ENCODE peak calls at places on chromosomes 5 and 9, in ten cellular contexts. One of them, this sample, is unnamed.

GRCh38 chr9:136282272-136282861 is 21.5 kb downstream of the CCDC187 start:
- DNase-seq in astrocyte of the spinal cord: no peak
- DNase-seq in COR-L47: peak; percentile 28
- DNase-seq in A673: no peak
- DNase-seq in A172: no peak
- DNase-seq in HFFc6: no peak
- DNase-seq in Panc1: no peak
- DNase-seq in sciatic nerve: no peak
- DNase-seq in neural crest cell: no peak
- DNase-seq in neuronal stem cell: no peak
- DNase-seq in this sample: no peak

GRCh38 chr5:82259172-82259800 is 18.9 kb downstream of the RPS23 start:
- DNase-seq in HFFc6: peak; percentile 50
- DNase-seq in sciatic nerve: no peak
- DNase-seq in neural crest cell: no peak
- DNase-seq in A673: peak; percentile 51
- DNase-seq in A172: no peak
- DNase-seq in neuronal stem cell: no peak
- DNase-seq in astrocyte of the spinal cord: peak; percentile 54
- DNase-seq in COR-L47: peak; percentile 32
- DNase-seq in Panc1: no peak
- DNase-seq in this sample: peak; percentile 4

GRCh38 chr9:128068656-128069221 is 707 bp downstream of the SLC25A25 start:
- DNase-seq in HFFc6: no peak
- DNase-seq in neuronal stem cell: no peak
- DNase-seq in A172: no peak
- DNase-seq in A673: peak; percentile 50
- DNase-seq in Panc1: no peak
- DNase-seq in COR-L47: no peak
- DNase-seq in sciatic nerve: no peak
- DNase-seq in astrocyte of the spinal cord: no peak
- DNase-seq in neural crest cell: no peak
- DNase-seq in this sample: no peak

GRCh38 chr9:124480621-124480981 is 26.6 kb downstream of the NR5A1 start:
- DNase-seq in Panc1: no peak
- DNase-seq in neuronal stem cell: no peak
- DNase-seq in HFFc6: no peak
- DNase-seq in A673: peak; percentile 78
- DNase-seq in A172: no peak
- DNase-seq in neural crest cell: peak; percentile 45
- DNase-seq in astrocyte of the spinal cord: peak; percentile 6
- DNase-seq in sciatic nerve: no peak
- DNase-seq in COR-L47: no peak
- DNase-seq in this sample: no peak

GRCh38 chr9:7223981-7224380 is 466.2 kb downstream of the KDM4C start:
- DNase-seq in COR-L47: no peak
- DNase-seq in neural crest cell: no peak
- DNase-seq in Panc1: no peak
- DNase-seq in neuronal stem cell: no peak
- DNase-seq in HFFc6: no peak
- DNase-seq in sciatic nerve: no peak
- DNase-seq in A172: no peak
- DNase-seq in A673: no peak
- DNase-seq in astrocyte of the spinal cord: no peak
- DNase-seq in this sample: no peak

GRCh38 chr9:34929506-34930102 is 28.5 kb upstream of the PHF24 start:
- DNase-seq in Panc1: peak; percentile 2
- DNase-seq in astrocyte of the spinal cord: peak; percentile 2
- DNase-seq in neuronal stem cell: peak; percentile 23
- DNase-seq in COR-L47: peak; percentile 54
- DNase-seq in A172: no peak
- DNase-seq in sciatic nerve: no peak
- DNase-seq in neural crest cell: peak; percentile 14
- DNase-seq in A673: peak; percentile 52
- DNase-seq in HFFc6: no peak
- DNase-seq in this sample: no peak

GRCh38 chr5:65707663-65708062 is 14.2 kb downstream of the SGTB start:
- DNase-seq in A673: no peak
- DNase-seq in astrocyte of the spinal cord: no peak
- DNase-seq in HFFc6: no peak
- DNase-seq in COR-L47: no peak
- DNase-seq in neuronal stem cell: no peak
- DNase-seq in A172: no peak
- DNase-seq in neural crest cell: no peak
- DNase-seq in Panc1: no peak
- DNase-seq in sciatic nerve: no peak
- DNase-seq in this sample: no peak

GRCh38 chr9:114278881-114279570 is 43.9 kb upstream of the ORM1 start:
- DNase-seq in COR-L47: no peak
- DNase-seq in astrocyte of the spinal cord: peak; percentile 61
- DNase-seq in Panc1: no peak
- DNase-seq in HFFc6: peak; percentile 70
- DNase-seq in neuronal stem cell: no peak
- DNase-seq in neural crest cell: no peak
- DNase-seq in A673: peak; percentile 71
- DNase-seq in A172: peak; percentile 96
- DNase-seq in sciatic nerve: peak; percentile 55
- DNase-seq in this sample: no peak

GRCh38 chr9:84207443-84208032 is 133.0 kb downstream of the SLC28A3 start:
- DNase-seq in HFFc6: no peak
- DNase-seq in neural crest cell: no peak
- DNase-seq in Panc1: no peak
- DNase-seq in neuronal stem cell: no peak
- DNase-seq in A172: no peak
- DNase-seq in A673: peak; percentile 28
- DNase-seq in COR-L47: no peak
- DNase-seq in sciatic nerve: no peak
- DNase-seq in astrocyte of the spinal cord: no peak
- DNase-seq in this sample: no peak

GRCh38 chr5:68576805-68577204 is 361.2 kb downstream of the PIK3R1 start:
- DNase-seq in A673: no peak
- DNase-seq in neural crest cell: no peak
- DNase-seq in Panc1: no peak
- DNase-seq in A172: no peak
- DNase-seq in COR-L47: no peak
- DNase-seq in sciatic nerve: no peak
- DNase-seq in astrocyte of the spinal cord: no peak
- DNase-seq in HFFc6: no peak
- DNase-seq in neuronal stem cell: no peak
- DNase-seq in this sample: no peak

GRCh38 chr9:98708933-98709911 is at the start of gene GABBR2:
- DNase-seq in A172: no peak
- DNase-seq in neuronal stem cell: no peak
- DNase-seq in astrocyte of the spinal cord: no peak
- DNase-seq in sciatic nerve: no peak
- DNase-seq in A673: no peak
- DNase-seq in neural crest cell: peak; percentile 14
- DNase-seq in HFFc6: no peak
- DNase-seq in Panc1: no peak
- DNase-seq in COR-L47: no peak
- DNase-seq in this sample: no peak

GRCh38 chr5:168408561-168409321 is 77.5 kb upstream of the RARS1 start:
- DNase-seq in HFFc6: no peak
- DNase-seq in A172: no peak
- DNase-seq in neural crest cell: no peak
- DNase-seq in sciatic nerve: peak; percentile 49
- DNase-seq in Panc1: no peak
- DNase-seq in COR-L47: no peak
- DNase-seq in astrocyte of the spinal cord: peak; percentile 43
- DNase-seq in A673: no peak
- DNase-seq in neuronal stem cell: no peak
- DNase-seq in this sample: no peak

GRCh38 chr9:110133608-110134214 is 74.2 kb downstream of the C9orf152 start:
- DNase-seq in COR-L47: no peak
- DNase-seq in neural crest cell: no peak
- DNase-seq in HFFc6: peak; percentile 43
- DNase-seq in A673: no peak
- DNase-seq in Panc1: no peak
- DNase-seq in neuronal stem cell: no peak
- DNase-seq in astrocyte of the spinal cord: peak; percentile 71
- DNase-seq in A172: peak; percentile 71
- DNase-seq in sciatic nerve: no peak
- DNase-seq in this sample: no peak

GRCh38 chr5:42951169-42951846 is 88.8 kb downstream of the ANXA2R start:
- DNase-seq in A673: peak; percentile 74
- DNase-seq in Panc1: no peak
- DNase-seq in A172: no peak
- DNase-seq in neuronal stem cell: no peak
- DNase-seq in COR-L47: peak; percentile 47
- DNase-seq in HFFc6: no peak
- DNase-seq in astrocyte of the spinal cord: peak; percentile 50
- DNase-seq in neural crest cell: no peak
- DNase-seq in sciatic nerve: peak; percentile 70
- DNase-seq in this sample: no peak

GRCh38 chr5:139888368-139888767 is 92.8 kb downstream of the PSD2 start:
- DNase-seq in COR-L47: no peak
- DNase-seq in sciatic nerve: no peak
- DNase-seq in A673: no peak
- DNase-seq in A172: no peak
- DNase-seq in astrocyte of the spinal cord: no peak
- DNase-seq in neuronal stem cell: no peak
- DNase-seq in HFFc6: no peak
- DNase-seq in neural crest cell: no peak
- DNase-seq in Panc1: no peak
- DNase-seq in this sample: no peak

GRCh38 chr5:1448511-1449011 is 3.3 kb upstream of the SLC6A3 start:
- DNase-seq in neural crest cell: no peak
- DNase-seq in A673: no peak
- DNase-seq in HFFc6: no peak
- DNase-seq in neuronal stem cell: no peak
- DNase-seq in astrocyte of the spinal cord: no peak
- DNase-seq in sciatic nerve: peak; percentile 27
- DNase-seq in Panc1: no peak
- DNase-seq in COR-L47: no peak
- DNase-seq in A172: no peak
- DNase-seq in this sample: no peak

GRCh38 chr5:150510460-150511263 is 2.7 kb downstream of the NDST1 start:
- DNase-seq in HFFc6: no peak
- DNase-seq in Panc1: no peak
- DNase-seq in neuronal stem cell: no peak
- DNase-seq in neural crest cell: no peak
- DNase-seq in COR-L47: no peak
- DNase-seq in astrocyte of the spinal cord: peak; percentile 29
- DNase-seq in A673: no peak
- DNase-seq in sciatic nerve: no peak
- DNase-seq in A172: no peak
- DNase-seq in this sample: no peak

GRCh38 chr5:932151-932627 is 39.5 kb downstream of the TRIP13 start:
- DNase-seq in neural crest cell: no peak
- DNase-seq in A673: no peak
- DNase-seq in HFFc6: no peak
- DNase-seq in sciatic nerve: peak; percentile 48
- DNase-seq in Panc1: no peak
- DNase-seq in A172: no peak
- DNase-seq in COR-L47: no peak
- DNase-seq in neuronal stem cell: no peak
- DNase-seq in astrocyte of the spinal cord: no peak
- DNase-seq in this sample: no peak

GRCh38 chr9:91156451-91157234 is 205.1 kb downstream of the AUH start:
- DNase-seq in neural crest cell: no peak
- DNase-seq in neuronal stem cell: no peak
- DNase-seq in astrocyte of the spinal cord: no peak
- DNase-seq in A673: no peak
- DNase-seq in COR-L47: no peak
- DNase-seq in A172: no peak
- DNase-seq in Panc1: no peak
- DNase-seq in sciatic nerve: no peak
- DNase-seq in HFFc6: no peak
- DNase-seq in this sample: no peak

GRCh38 chr5:67283275-67283987 is 86.8 kb upstream of the CD180 start:
- DNase-seq in HFFc6: no peak
- DNase-seq in neuronal stem cell: no peak
- DNase-seq in sciatic nerve: no peak
- DNase-seq in neural crest cell: no peak
- DNase-seq in A172: no peak
- DNase-seq in astrocyte of the spinal cord: no peak
- DNase-seq in Panc1: no peak
- DNase-seq in A673: no peak
- DNase-seq in COR-L47: no peak
- DNase-seq in this sample: no peak

GRCh38 chr9:133770076-133770777 is 32.1 kb upstream of the SARDH start:
- DNase-seq in neural crest cell: no peak
- DNase-seq in A673: no peak
- DNase-seq in COR-L47: no peak
- DNase-seq in neuronal stem cell: no peak
- DNase-seq in HFFc6: no peak
- DNase-seq in A172: no peak
- DNase-seq in astrocyte of the spinal cord: no peak
- DNase-seq in Panc1: no peak
- DNase-seq in sciatic nerve: peak; percentile 59
- DNase-seq in this sample: no peak

GRCh38 chr9:84371737-84372136 is 31.2 kb upstream of the SLC28A3 start:
- DNase-seq in A673: no peak
- DNase-seq in COR-L47: no peak
- DNase-seq in HFFc6: peak; percentile 64
- DNase-seq in Panc1: no peak
- DNase-seq in neural crest cell: no peak
- DNase-seq in neuronal stem cell: no peak
- DNase-seq in astrocyte of the spinal cord: peak; percentile 66
- DNase-seq in sciatic nerve: no peak
- DNase-seq in A172: no peak
- DNase-seq in this sample: no peak

This sample was measured in smooth muscle cell of the brain vasculature.